ENCODE peak calls at places on chromosomes 6 and 20, in four cellular contexts. One of them, this sample, is unnamed.

GRCh38 chr6:31356946-31357466 is at the start of gene HLA-B:
- DNase-seq in T-helper 2 cell: peak; percentile 73
- DNase-seq in stromal cell of bone marrow: peak; percentile 82
- DNase-seq in retinal pigment epithelial cell: peak; percentile 12
- DNase-seq in this sample: peak; percentile 76

GRCh38 chr20:45911486-45912343 is at the start of gene PLTP:
- DNase-seq in T-helper 2 cell: no peak
- DNase-seq in stromal cell of bone marrow: no peak
- DNase-seq in retinal pigment epithelial cell: no peak
- DNase-seq in this sample: no peak

GRCh38 chr6:37289931-37290330 is 32.0 kb upstream of the TMEM217 start:
- DNase-seq in T-helper 2 cell: no peak
- DNase-seq in stromal cell of bone marrow: no peak
- DNase-seq in retinal pigment epithelial cell: no peak
- DNase-seq in this sample: no peak

GRCh38 chr20:47453167-47453782 is 48.4 kb upstream of the NCOA3 start:
- DNase-seq in T-helper 2 cell: no peak
- DNase-seq in stromal cell of bone marrow: peak; percentile 84
- DNase-seq in retinal pigment epithelial cell: no peak
- DNase-seq in this sample: peak; percentile 63

GRCh38 chr6:158557927-158558326 is 2.0 kb upstream of the TMEM181 start:
- DNase-seq in T-helper 2 cell: no peak
- DNase-seq in stromal cell of bone marrow: no peak
- DNase-seq in retinal pigment epithelial cell: no peak
- DNase-seq in this sample: no peak

GRCh38 chr6:29745386-29745785 is 22.2 kb downstream of the HLA-F start:
- DNase-seq in T-helper 2 cell: no peak
- DNase-seq in stromal cell of bone marrow: no peak
- DNase-seq in retinal pigment epithelial cell: no peak
- DNase-seq in this sample: no peak

GRCh38 chr6:139448094-139448649 is 73.7 kb upstream of the CITED2 start:
- DNase-seq in T-helper 2 cell: no peak
- DNase-seq in stromal cell of bone marrow: no peak
- DNase-seq in retinal pigment epithelial cell: no peak
- DNase-seq in this sample: no peak

GRCh38 chr6:108186226-108186625 is 20.4 kb downstream of the NR2E1 start:
- DNase-seq in T-helper 2 cell: no peak
- DNase-seq in stromal cell of bone marrow: no peak
- DNase-seq in retinal pigment epithelial cell: no peak
- DNase-seq in this sample: no peak

GRCh38 chr6:80636689-80637088 is 530.2 kb downstream of the BCKDHB start:
- DNase-seq in T-helper 2 cell: no peak
- DNase-seq in stromal cell of bone marrow: no peak
- DNase-seq in retinal pigment epithelial cell: peak; percentile 61
- DNase-seq in this sample: no peak

GRCh38 chr6:27668442-27669275 is 195.8 kb upstream of the ZNF184 start:
- DNase-seq in T-helper 2 cell: no peak
- DNase-seq in stromal cell of bone marrow: no peak
- DNase-seq in retinal pigment epithelial cell: no peak
- DNase-seq in this sample: no peak

GRCh38 chr6:20791932-20792331 is 257.7 kb downstream of the CDKAL1 start:
- DNase-seq in T-helper 2 cell: no peak
- DNase-seq in stromal cell of bone marrow: no peak
- DNase-seq in retinal pigment epithelial cell: no peak
- DNase-seq in this sample: peak; percentile 5